ENCODE peak calls at places on chromosome 15, in ten cellular contexts. S is A673; M is uterus; F is NCI-H1092 treated with DMSO at 0.1 percent for 48 hours; J is bronchial epithelial cell; B is effector memory CD8-positive, alpha-beta T cell; E is neural crest cell; T is T-helper 1 cell; I is activated CD4-positive, alpha-beta T cell treated with anti-CD3 and anti-CD28 coated beads, Interleukin-2, amount 10 ng/mL, durations not matched to agents 24 days and 14 days; K is NCI-H146. Y is an unnamed sample.
A peak's percentile ranks its signal among the peaks of the same experiment; 100 is the strongest.

GRCh38 chr15:57298843-57299550 is 77.3 kb upstream of the CGNL1 start:
- DNase-seq in B (no peak), M (no peak), F (no peak), J (no peak), T (no peak), E (no peak), K (no peak), S (no peak), I (no peak), Y (no peak)

GRCh38 chr15:57061696-57062095 is 143.3 kb downstream of the TCF12 start:
- DNase-seq in T (no peak), M (no peak), E (no peak), J (no peak), K (no peak), I (no peak), F (no peak), S (no peak), B (no peak), Y (no peak)

GRCh38 chr15:51758645-51759044 is 7.2 kb downstream of the TMOD2 start:
- DNase-seq in F (peak; percentile 25), K (no peak), M (peak; percentile 87), S (no peak), B (no peak), T (no peak), E (no peak), I (no peak), J (no peak), Y (no peak)

GRCh38 chr15:53976844-53977392 is 1.3 kb upstream of the UNC13C start:
- DNase-seq in F (peak; percentile 38), M (no peak), S (no peak), I (no peak), E (peak; percentile 7), J (peak; percentile 7), B (no peak), K (peak; percentile 1), T (no peak), Y (no peak)

GRCh38 chr15:90141646-90142045 is 39.4 kb upstream of the IDH2 start:
- DNase-seq in T (no peak), F (no peak), I (no peak), B (no peak), K (no peak), M (no peak), J (no peak), S (no peak), E (no peak), Y (no peak)

GRCh38 chr15:66885281-66885915 is 180.0 kb upstream of the SMAD3 start:
- DNase-seq in I (no peak), J (no peak), M (no peak), F (no peak), S (no peak), K (no peak), B (no peak), E (no peak), T (no peak), Y (no peak)

GRCh38 chr15:98649996-98650870 is 1.9 kb downstream of the IGF1R start:
- DNase-seq in E (peak; percentile 15), S (peak; percentile 48), M (peak; percentile 41), T (peak; percentile 41), I (peak; percentile 86), B (peak; percentile 8), F (no peak), J (no peak), K (no peak), Y (peak; percentile 65)

GRCh38 chr15:57235865-57236264 is 140.4 kb upstream of the CGNL1 start:
- DNase-seq in S (peak; percentile 86), J (no peak), T (no peak), B (no peak), E (no peak), K (peak; percentile 79), F (no peak), M (no peak), I (no peak), Y (peak; percentile 26)

GRCh38 chr15:48507416-48508065 is 138.0 kb downstream of the FBN1 start:
- DNase-seq in E (peak; percentile 15), M (no peak), J (peak; percentile 67), F (peak; percentile 2), K (peak; percentile 25), B (no peak), I (peak; percentile 63), S (peak; percentile 70), T (no peak), Y (peak; percentile 59)

GRCh38 chr15:89964555-89964954 is 36.6 kb upstream of the ZNF710 start:
- DNase-seq in B (no peak), T (no peak), M (no peak), J (no peak), F (no peak), I (no peak), S (no peak), K (no peak), E (no peak), Y (no peak)

GRCh38 chr15:38685686-38686339 is 121.2 kb upstream of the RASGRP1 start:
- DNase-seq in B (peak; percentile 19), K (no peak), S (no peak), I (peak; percentile 90), J (no peak), M (no peak), F (no peak), E (no peak), T (peak; percentile 14), Y (no peak)

GRCh38 chr15:97521894-97522293 is 438.6 kb upstream of the ARRDC4 start:
- DNase-seq in S (peak; percentile 77), B (no peak), I (no peak), K (no peak), M (no peak), F (no peak), J (no peak), E (peak; percentile 6), T (no peak), Y (peak; percentile 60)

GRCh38 chr15:49621327-49622210 is 721 bp downstream of the DTWD1 start:
- DNase-seq in I (peak; percentile 66), F (peak; percentile 34), K (no peak), M (no peak), J (no peak), S (peak; percentile 1), B (no peak), T (no peak), E (no peak), Y (no peak)

Y was measured in cardiac muscle cell.